ENCODE peak calls at places on chromosomes 6 and 20, in six cellular contexts. O is neuronal stem cell, B is ovary, T is fibroblast of pulmonary artery, J is HepG2, A is GM12865. X is an unnamed sample.

GRCh38 chr6:15308445-15309213 is 62.8 kb downstream of the JARID2 start:
- DNase-seq in O (no peak), B (no peak), T (peak), J (no peak), A (peak), X (no peak)

GRCh38 chr6:108673602-108674001 is 112.9 kb downstream of the FOXO3 start:
- DNase-seq in O (no peak), B (no peak), T (no peak), J (peak), A (no peak), X (no peak)

GRCh38 chr20:38157635-38158495 is 7.2 kb downstream of the TGM2 start:
- DNase-seq in O (no peak), B (no peak), T (peak), J (no peak), A (no peak), X (no peak)

GRCh38 chr6:144266091-144266649 is 19.0 kb upstream of the UTRN start:
- DNase-seq in O (peak), B (peak), T (peak), J (no peak), A (no peak), X (peak)

GRCh38 chr6:121851056-121851455 is 415.6 kb downstream of the GJA1 start:
- DNase-seq in O (peak), B (no peak), T (no peak), J (no peak), A (no peak), X (no peak)

GRCh38 chr20:32204485-32205115 is 2.9 kb downstream of the PLAGL2 start:
- DNase-seq in O (no peak), B (no peak), T (no peak), J (no peak), A (no peak), X (no peak)

GRCh38 chr20:5938456-5939029 is 11.8 kb downstream of the TRMT6 start:
- DNase-seq in O (no peak), B (no peak), T (no peak), J (no peak), A (no peak), X (no peak)

GRCh38 chr20:3697588-3698235 is 14.7 kb downstream of the SIGLEC1 start:
- DNase-seq in O (no peak), B (no peak), T (no peak), J (no peak), A (no peak), X (no peak)

GRCh38 chr20:1933465-1933870 is 38.3 kb downstream of the SIRPA start:
- DNase-seq in O (no peak), B (peak), T (peak), J (no peak), A (no peak), X (peak)

GRCh38 chr6:139765825-139766285 is 391.4 kb upstream of the CITED2 start:
- DNase-seq in O (no peak), B (no peak), T (peak), J (peak), A (no peak), X (no peak)

GRCh38 chr6:449057-449430 is 57.5 kb downstream of the IRF4 start:
- DNase-seq in O (no peak), B (no peak), T (no peak), J (no peak), A (no peak), X (no peak)

GRCh38 chr6:109202409-109203264 is 107.3 kb downstream of the CEP57L1 start:
- DNase-seq in O (no peak), B (no peak), T (no peak), J (no peak), A (no peak), X (no peak)

GRCh38 chr6:35487653-35488516 is 9.0 kb downstream of the TEAD3 start:
- DNase-seq in O (no peak), B (peak), T (peak), J (no peak), A (no peak), X (no peak)

GRCh38 chr6:145816392-145816791 is 1.8 kb upstream of the FBXO30 start:
- DNase-seq in O (no peak), B (no peak), T (no peak), J (no peak), A (no peak), X (no peak)

GRCh38 chr6:89122625-89123024 is 4.8 kb upstream of the SRSF12 start:
- DNase-seq in O (no peak), B (no peak), T (peak), J (peak), A (peak), X (no peak)

GRCh38 chr20:34709836-34710567 is 5.9 kb downstream of the TP53INP2 start:
- DNase-seq in O (peak), B (no peak), T (no peak), J (no peak), A (no peak), X (no peak)

GRCh38 chr6:82057846-82058554 is 189.5 kb downstream of the IBTK start:
- DNase-seq in O (no peak), B (no peak), T (peak), J (no peak), A (no peak), X (peak)

GRCh38 chr6:139249387-139249786 is 42.4 kb downstream of the TXLNB start:
- DNase-seq in O (no peak), B (no peak), T (no peak), J (no peak), A (peak), X (no peak)

GRCh38 chr6:117555262-117555849 is 47.0 kb downstream of the GOPC start:
- DNase-seq in O (no peak), B (no peak), T (no peak), J (no peak), A (no peak), X (no peak)

GRCh38 chr20:38615283-38615682 is 13.7 kb downstream of the ARHGAP40 start:
- DNase-seq in O (no peak), B (no peak), T (no peak), J (no peak), A (no peak), X (no peak)

GRCh38 chr20:19867074-19867473 is 109.0 kb downstream of the RIN2 start:
- DNase-seq in O (no peak), B (no peak), T (peak), J (no peak), A (no peak), X (peak)

GRCh38 chr6:35011096-35012041 is 122.3 kb downstream of the ANKS1A start:
- DNase-seq in O (no peak), B (no peak), T (no peak), J (no peak), A (peak), X (no peak)

GRCh38 chr20:63087236-63087871 is 80.6 kb upstream of the BHLHE23 start:
- DNase-seq in O (no peak), B (no peak), T (no peak), J (no peak), A (no peak), X (no peak)

GRCh38 chr6:56730663-56731529 is 88.2 kb upstream of the DST start:
- DNase-seq in O (no peak), B (no peak), T (peak), J (no peak), A (no peak), X (peak)

GRCh38 chr20:55881204-55881603 is 124.1 kb downstream of the CBLN4 start:
- DNase-seq in O (no peak), B (no peak), T (no peak), J (no peak), A (no peak), X (no peak)
- H3K4me3 ChIP-seq in O (no peak), B (no peak), T (no peak), J (no peak), A (no peak), X (no peak)

GRCh38 chr6:135191508-135192255 is 10.6 kb downstream of the MYB start:
- DNase-seq in O (no peak), B (no peak), T (no peak), J (no peak), A (no peak), X (no peak)

GRCh38 chr6:135186255-135186654 is 5.1 kb downstream of the MYB start:
- DNase-seq in O (no peak), B (no peak), T (no peak), J (no peak), A (no peak), X (no peak)

GRCh38 chr6:135187372-135187771 is 6.3 kb downstream of the MYB start:
- DNase-seq in O (no peak), B (no peak), T (no peak), J (no peak), A (no peak), X (no peak)

GRCh38 chr6:135189344-135189743 is 8.2 kb downstream of the MYB start:
- DNase-seq in O (no peak), B (no peak), T (no peak), J (no peak), A (no peak), X (no peak)

DNA sequence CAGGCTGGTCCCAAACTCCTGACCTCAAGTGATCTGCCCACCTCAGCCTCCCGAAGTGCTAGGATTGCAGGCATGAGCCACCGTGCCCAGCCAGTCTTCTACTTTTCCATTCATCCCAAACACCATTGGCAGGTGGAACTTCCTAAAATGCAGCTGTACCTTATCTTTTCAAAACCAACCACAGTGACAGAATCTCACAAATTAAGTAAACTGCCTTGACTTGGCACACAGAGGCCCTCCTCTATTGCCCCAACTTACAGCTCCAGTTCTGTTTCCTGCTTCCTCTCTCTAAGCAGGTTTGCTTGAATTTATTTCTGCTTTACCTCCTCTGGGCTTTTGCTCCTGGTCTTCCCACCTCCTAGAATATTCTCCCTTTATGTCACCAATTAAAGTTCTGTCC is 7.6 kb downstream of the MYB start:
- DNase-seq in O (no peak), B (no peak), T (no peak), J (no peak), A (no peak), X (no peak)
- H3K4me3 ChIP-seq in O (no peak), B (no peak), T (no peak), J (no peak), A (no peak), X (no peak)

DNA sequence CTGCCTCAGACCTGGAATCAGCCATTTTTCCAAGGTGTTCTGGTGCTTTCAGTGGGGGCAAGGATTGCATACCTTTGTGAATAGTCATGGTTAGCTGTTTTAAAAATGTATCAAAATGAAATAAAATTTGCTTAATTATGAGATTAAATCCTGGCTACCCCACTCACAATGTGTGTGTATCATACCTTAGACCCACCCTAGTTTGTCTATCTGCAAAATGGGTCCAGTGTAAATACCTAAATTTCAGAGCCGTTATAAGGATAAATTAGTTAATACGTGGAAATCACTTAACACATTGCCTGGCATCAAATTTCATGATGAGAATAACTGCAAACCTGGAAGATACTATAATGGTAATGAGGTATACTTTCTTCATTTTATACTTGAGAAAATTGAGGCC is 3.0 kb upstream of the ZNF311 start:
- DNase-seq in O (no peak), B (no peak), T (no peak), J (no peak), A (no peak), X (no peak)
- H3K4me3 ChIP-seq in O (no peak), B (no peak), T (no peak), J (no peak), A (no peak), X (no peak)

DNA sequence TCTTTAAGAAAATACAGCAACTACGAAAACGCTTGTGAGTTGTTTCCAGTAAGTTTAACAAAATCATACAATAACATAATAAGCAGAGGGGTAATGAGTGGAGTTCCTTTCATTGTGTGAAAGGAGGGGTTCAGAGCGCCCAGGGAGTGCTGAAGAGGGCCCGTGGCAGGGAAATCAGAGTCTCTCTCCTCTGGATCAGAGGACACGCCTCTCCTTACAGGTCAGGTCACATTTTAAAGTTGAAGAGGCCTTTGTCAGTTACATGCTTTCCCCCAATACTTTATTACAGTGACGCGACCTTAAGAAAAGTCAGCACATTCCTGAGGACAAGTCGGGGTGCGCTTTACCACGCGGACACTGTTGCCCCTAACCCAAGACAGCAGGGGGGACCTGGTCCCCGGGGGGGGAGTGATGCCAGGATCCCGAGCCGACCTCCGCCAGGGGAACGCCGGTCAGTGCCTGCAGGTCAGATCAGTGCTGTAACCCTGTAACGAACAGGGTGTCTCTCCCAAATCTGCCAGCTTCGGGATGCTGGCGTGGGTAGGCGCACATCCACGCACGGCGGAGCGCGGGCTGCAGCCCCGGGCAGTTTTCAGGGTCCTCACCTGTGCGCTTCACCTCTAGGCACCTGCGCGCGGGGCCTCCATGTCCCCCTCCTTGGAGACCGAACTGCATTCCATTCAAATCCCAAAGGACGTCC is 848 bp downstream of the DACT2 start:
- DNase-seq in O (no peak), B (no peak), T (no peak), J (no peak), A (no peak), X (no peak)
- H3K4me3 ChIP-seq in O (peak), B (peak), T (peak), J (peak), A (no peak), X (no peak)

GRCh38 chr6:170225852-170226417 is 64.9 kb downstream of the DLL1 start:
- DNase-seq in O (no peak), B (peak), T (no peak), J (no peak), A (no peak), X (no peak)
- H3K4me3 ChIP-seq in O (no peak), B (no peak), T (no peak), J (no peak), A (no peak), X (no peak)

DNA sequence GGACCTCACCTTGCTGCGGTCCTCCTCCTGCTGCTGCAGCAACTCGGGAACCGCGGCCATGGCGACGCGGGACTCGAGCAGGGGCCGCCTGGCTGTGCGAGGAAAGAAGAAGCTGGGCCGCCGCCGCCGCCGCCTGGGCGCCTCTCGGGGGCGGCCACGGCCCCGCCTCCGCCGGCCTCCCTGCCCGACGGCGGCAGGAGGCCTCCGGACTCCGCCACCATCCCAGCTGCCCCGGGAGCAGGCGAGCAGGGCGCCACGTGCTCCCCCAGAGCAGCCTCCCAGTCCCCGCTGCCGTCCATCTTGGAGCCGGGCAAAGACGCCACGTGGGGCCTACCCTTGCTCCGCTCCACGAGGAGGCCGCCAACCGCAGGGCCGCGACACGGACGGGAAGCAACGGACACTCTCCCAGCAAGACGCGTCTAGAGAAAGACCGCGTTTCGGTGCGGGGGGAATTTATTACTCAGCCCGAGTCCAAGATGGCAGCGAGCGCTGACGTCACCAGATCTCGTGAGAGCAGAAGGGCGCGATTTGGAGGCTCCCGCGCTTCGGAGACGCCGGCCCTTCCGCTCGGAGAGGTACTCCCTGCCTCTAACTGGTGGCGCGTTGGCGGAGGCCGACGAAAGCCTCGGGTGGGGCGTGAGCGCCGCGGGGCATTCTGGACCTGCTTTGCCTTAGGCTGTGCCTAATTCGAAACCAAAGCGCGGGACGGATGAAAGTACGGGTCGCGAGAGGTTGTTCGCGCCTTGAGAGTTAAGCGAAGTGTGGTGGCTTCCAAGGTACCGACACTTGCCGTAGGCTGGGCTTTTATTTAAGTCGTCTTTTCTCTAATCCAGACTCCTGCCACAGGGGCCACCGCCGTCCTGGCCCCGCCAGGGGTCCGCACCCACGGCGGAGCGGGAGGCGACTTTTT is at the start of the genes MGME1 and SNX5:
- DNase-seq in O (peak), B (peak), T (peak), J (peak), A (peak), X (peak)
- H3K4me3 ChIP-seq in O (peak), B (peak), T (peak), J (peak), A (peak), X (peak)

DNA sequence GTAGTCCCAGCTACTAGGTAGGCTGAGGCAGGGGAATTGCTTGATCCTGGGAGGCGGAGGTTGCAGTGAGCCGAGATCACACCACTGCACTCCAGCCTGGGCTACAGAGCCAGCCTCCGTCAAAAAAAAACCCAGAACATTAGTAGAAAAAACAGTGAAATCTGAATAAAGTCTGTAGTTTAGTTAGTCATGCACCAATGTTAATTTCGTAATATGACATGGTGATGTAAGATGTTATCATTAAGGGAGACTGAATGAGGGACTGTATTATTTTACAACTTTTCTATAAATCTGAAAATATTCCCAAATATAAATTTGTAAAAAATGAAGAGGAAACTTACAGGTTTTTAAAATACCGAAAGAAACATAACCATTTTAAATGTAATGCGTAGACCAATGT is 2.1 kb downstream of the GSTA4 start:
- DNase-seq in O (no peak), B (no peak), T (peak), J (no peak), A (no peak), X (peak)
- H3K4me3 ChIP-seq in O (no peak), B (no peak), T (peak), J (no peak), A (no peak), X (no peak)

GRCh38 chr20:45028424-45029136 is 62.3 kb downstream of the STK4 start:
- DNase-seq in O (no peak), B (no peak), T (no peak), J (no peak), A (no peak), X (no peak)
- H3K4me3 ChIP-seq in O (no peak), B (no peak), T (no peak), J (no peak), A (no peak), X (no peak)

GRCh38 chr6:12115001-12115400 is 102.9 kb downstream of the HIVEP1 start:
- DNase-seq in O (no peak), B (no peak), T (no peak), J (no peak), A (no peak), X (no peak)
- H3K4me3 ChIP-seq in O (no peak), B (no peak), T (no peak), J (no peak), A (peak), X (no peak)